ENCODE peak calls at places on chromosomes 11 and 22, in five cellular contexts. B is kidney, K is NCI-H1436 treated with DMSO at 0.1 percent for 48 hours, H is nucleus accumbens, C is endothelial cell of umbilical vein. T is an unnamed sample.

GRCh38 chr22:47367993-47368945 is 605.8 kb downstream of the TBC1D22A start:
- DNase-seq in B (no peak), K (no peak), H (no peak), C (no peak), T (no peak)

GRCh38 chr11:72641900-72642814 is 32.1 kb downstream of the PDE2A start:
- DNase-seq in B (peak), K (no peak), H (no peak), C (peak), T (no peak)

GRCh38 chr22:37162221-37163095 is 12.7 kb upstream of the IL2RB start:
- DNase-seq in B (peak), K (no peak), H (no peak), C (no peak), T (no peak)

GRCh38 chr11:118295834-118296454 is 8.6 kb upstream of the CD3E start:
- DNase-seq in B (no peak), K (no peak), H (no peak), C (peak), T (no peak)

GRCh38 chr11:23995891-23996290 is 501.0 kb upstream of the LUZP2 start:
- DNase-seq in B (no peak), K (no peak), H (no peak), C (peak), T (no peak)

GRCh38 chr22:43346521-43346929 is 3.4 kb upstream of the SCUBE1 start:
- DNase-seq in B (peak), K (peak), H (no peak), C (peak), T (no peak)

GRCh38 chr11:43419460-43419859 is 60.7 kb downstream of the TTC17 start:
- DNase-seq in B (no peak), K (no peak), H (no peak), C (peak), T (no peak)

GRCh38 chr11:74091549-74091948 is 79.3 kb downstream of the C2CD3 start:
- DNase-seq in B (no peak), K (no peak), H (no peak), C (no peak), T (no peak)

GRCh38 chr11:117662255-117662654 is 134.8 kb downstream of the DSCAML1 start:
- DNase-seq in B (no peak), K (no peak), H (no peak), C (no peak), T (no peak)